ENCODE peak calls at places on chromosomes 16 and 17, in six cellular contexts. X, N, W, G, C and T are unnamed samples.

GRCh38 chr17:82943339-82943738 is 103.5 kb upstream of the ZNF750 start:
- DNase-seq in C (no peak), X (no peak), W (peak; percentile 31), N (no peak), G (no peak), T (no peak)

GRCh38 chr16:17359778-17360177 is 111.0 kb downstream of the XYLT1 start:
- DNase-seq in C (no peak), G (no peak), N (no peak), X (peak; percentile 9), W (no peak), T (no peak)

GRCh38 chr16:8569650-8570338 is 20.5 kb downstream of the TMEM114 start:
- DNase-seq in C (no peak), W (no peak), N (no peak), X (no peak), G (no peak), T (no peak)

GRCh38 chr17:71110326-71110725 is 941.0 kb downstream of the KCNJ2 start:
- DNase-seq in C (no peak), X (no peak), G (no peak), N (no peak), W (no peak), T (no peak)

GRCh38 chr16:51994597-51994996 is 552.3 kb downstream of the TOX3 start:
- DNase-seq in G (no peak), X (no peak), N (no peak), W (no peak), C (no peak), T (peak; percentile 51)

GRCh38 chr17:7857724-7858486 is at the start of gene CYB5D1:
- DNase-seq in X (peak; percentile 95), W (peak; percentile 85), C (peak; percentile 97), G (peak; percentile 80), N (peak; percentile 95), T (peak; percentile 83)

GRCh38 chr16:72992142-72992601 is 55.8 kb downstream of the ZFHX3 start:
- DNase-seq in X (no peak), N (no peak), G (peak; percentile 37), C (peak; percentile 55), W (no peak), T (no peak)

GRCh38 chr16:66484453-66485213 is 57.5 kb downstream of the BEAN1 start:
- DNase-seq in C (peak; percentile 61), G (no peak), X (no peak), N (no peak), W (peak; percentile 60), T (peak; percentile 31)

GRCh38 chr17:77129568-77130301 is 11.0 kb upstream of the SEC14L1 start:
- DNase-seq in W (no peak), X (peak; percentile 69), C (no peak), G (no peak), N (no peak), T (no peak)

GRCh38 chr16:65180986-65181710 is 59.3 kb upstream of the CDH11 start:
- DNase-seq in C (no peak), G (no peak), N (peak; percentile 34), W (no peak), X (peak; percentile 19), T (no peak)
- TF ChIP-seq CTCF in C (no peak), G (no peak), N (peak; percentile 26), W (no peak), X (no peak), T (no peak)

GRCh38 chr16:49458656-49459445 is 85.2 kb downstream of the C16orf78 start:
- DNase-seq in C (peak; percentile 35), X (no peak), G (no peak), N (no peak), W (peak; percentile 29), T (peak; percentile 21)
- TF ChIP-seq CTCF in C (no peak), X (no peak), G (no peak), N (no peak), W (no peak), T (no peak)

GRCh38 chr17:48831549-48831883 is 681 bp downstream of the CALCOCO2 start:
- DNase-seq in W (no peak), N (no peak), C (no peak), G (no peak), X (no peak), T (no peak)

GRCh38 chr17:48832491-48832890 is 1.7 kb downstream of the CALCOCO2 start:
- DNase-seq in G (no peak), C (no peak), W (no peak), N (no peak), X (no peak), T (no peak)

GRCh38 chr17:48835971-48836370 is 5.1 kb downstream of the CALCOCO2 start:
- DNase-seq in W (no peak), C (no peak), X (no peak), N (no peak), G (no peak), T (no peak)

GRCh38 chr17:48834973-48835372 is 4.1 kb downstream of the CALCOCO2 start:
- DNase-seq in G (no peak), X (no peak), W (no peak), C (no peak), N (no peak), T (no peak)

GRCh38 chr17:48830840-48831548 is at the start of gene CALCOCO2:
- DNase-seq in C (peak; percentile 98), X (peak; percentile 93), W (peak; percentile 86), N (peak; percentile 94), G (peak; percentile 70), T (peak; percentile 89)
- TF ChIP-seq CTCF in C (no peak), X (no peak), W (no peak), N (no peak), G (peak; percentile 11), T (no peak)

GRCh38 chr17:2337152-2337810 is at the start of gene SGSM2:
- DNase-seq in W (no peak), N (peak; percentile 60), X (peak; percentile 69), G (peak; percentile 67), C (peak; percentile 82), T (peak; percentile 65)

GRCh38 chr17:2331303-2331702 is 5.0 kb downstream of the TSR1 start:
- DNase-seq in G (no peak), W (no peak), N (no peak), X (no peak), C (no peak), T (no peak)

GRCh38 chr17:2335726-2336214 is 487 bp downstream of the TSR1 start:
- DNase-seq in C (no peak), G (no peak), N (no peak), X (no peak), W (no peak), T (no peak)

GRCh38 chr17:2337811-2338657 is 733 bp downstream of the SGSM2 start:
- DNase-seq in X (peak; percentile 66), W (no peak), C (peak; percentile 83), N (peak; percentile 59), G (peak; percentile 37), T (peak; percentile 45)

GRCh38 chr17:2336215-2337151 is at the start of gene TSR1:
- DNase-seq in N (peak; percentile 93), W (peak; percentile 93), C (peak; percentile 92), G (peak; percentile 83), X (peak; percentile 92), T (peak; percentile 86)
- TF ChIP-seq CTCF in N (peak; percentile 38), W (peak; percentile 23), C (no peak), G (no peak), X (no peak), T (no peak)

GRCh38 chr16:70529051-70529777 is 5.6 kb downstream of the SF3B3 start:
- DNase-seq in X (peak; percentile 70), C (no peak), W (no peak), N (peak; percentile 76), G (no peak), T (no peak)
- TF ChIP-seq CTCF in X (peak; percentile 49), C (peak; percentile 37), W (peak; percentile 78), N (peak; percentile 54), G (peak; percentile 70), T (peak; percentile 61)

DNA sequence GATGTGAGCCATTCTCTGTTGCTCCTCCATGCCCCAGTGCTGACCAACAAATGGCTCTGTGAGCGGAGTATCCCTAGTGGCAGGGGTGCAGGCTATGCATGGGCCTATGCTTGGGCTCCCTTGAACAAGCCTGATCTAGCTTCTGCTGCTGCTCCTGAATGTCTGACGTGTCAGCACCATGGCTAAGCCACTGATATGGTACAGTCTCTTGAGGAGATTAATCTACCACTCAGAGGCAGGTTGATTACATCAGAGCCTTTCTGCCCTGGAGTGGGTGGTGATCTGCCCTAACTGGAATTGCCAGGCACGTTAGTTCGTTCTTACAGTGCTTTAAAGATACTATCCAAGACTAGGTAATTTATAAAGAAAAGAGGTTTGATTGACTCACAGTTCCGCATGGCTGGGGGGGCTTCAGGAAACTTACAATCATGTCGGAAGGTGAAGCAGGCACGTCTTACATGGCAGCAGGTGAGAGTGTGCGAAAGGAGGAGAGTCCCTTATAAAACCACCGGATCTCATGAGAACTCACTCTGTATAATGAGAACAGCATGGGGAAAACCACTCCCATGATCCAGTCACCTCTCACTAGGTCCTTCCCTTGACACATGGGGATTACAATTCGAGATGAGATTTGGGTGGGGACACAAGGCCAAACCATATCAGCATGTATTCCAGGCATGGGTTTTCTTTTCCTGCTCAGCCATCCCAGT is 41.5 kb upstream of the B4GALNT2 start:
- DNase-seq in W (no peak), G (no peak), X (no peak), N (no peak), C (no peak), T (no peak)
- TF ChIP-seq CTCF in W (no peak), G (no peak), X (no peak), N (no peak), C (no peak), T (no peak)

DNA sequence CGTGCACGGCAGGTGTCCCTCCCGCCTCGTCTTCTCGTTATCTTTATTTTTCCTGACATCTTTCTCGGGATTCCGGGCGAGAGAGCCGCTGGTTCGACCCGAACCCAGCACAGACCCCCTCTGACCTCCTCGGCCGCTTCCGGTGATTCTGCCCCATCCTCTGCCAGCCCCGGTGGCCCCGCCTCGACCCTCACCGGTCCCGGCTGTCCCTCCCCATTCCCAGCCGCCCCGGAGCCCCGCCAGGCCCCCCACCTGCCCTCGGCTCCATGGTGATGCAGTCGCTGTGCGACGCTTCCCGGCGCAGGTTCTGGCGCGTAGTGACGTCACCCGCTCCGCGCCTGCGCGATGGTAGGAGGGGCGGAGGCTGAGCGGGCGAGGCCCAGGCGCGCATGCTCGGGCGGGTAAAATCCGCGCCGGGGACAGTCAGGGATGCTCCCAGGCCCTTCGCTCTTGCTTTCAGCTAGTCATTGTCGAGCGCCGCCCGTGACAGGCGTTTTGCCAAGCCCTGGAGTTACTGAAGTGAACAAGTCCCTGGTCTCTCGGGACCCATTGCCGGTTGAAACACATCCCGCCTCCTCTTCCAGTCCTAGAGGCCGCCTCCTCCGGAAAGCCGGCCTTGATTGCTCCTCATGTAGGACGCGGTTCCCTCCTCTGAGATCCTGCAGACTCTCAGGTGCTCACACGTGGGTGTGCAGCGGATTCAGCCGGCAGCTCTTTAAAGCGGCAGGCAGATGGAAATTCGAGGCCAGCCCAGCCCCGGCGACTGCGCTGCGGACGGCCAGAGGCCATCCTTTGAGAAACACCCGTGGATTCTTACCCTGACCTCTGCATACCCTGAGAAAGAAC is at the start of gene MTHFSD:
- DNase-seq in W (peak; percentile 93), X (peak; percentile 93), C (peak; percentile 96), G (peak; percentile 69), N (peak; percentile 94), T (peak; percentile 84)
- TF ChIP-seq CTCF in W (no peak), X (no peak), C (no peak), G (no peak), N (no peak), T (no peak)

GRCh38 chr17:57485566-57485865 is 229.2 kb downstream of the MSI2 start:
- DNase-seq in X (no peak), W (no peak), G (no peak), C (no peak), N (no peak), T (no peak)
- TF ChIP-seq CTCF in X (no peak), W (no peak), G (no peak), C (no peak), N (no peak), T (no peak)

GRCh38 chr17:81412490-81413093 is 17.3 kb downstream of the BAHCC1 start:
- DNase-seq in G (no peak), N (peak; percentile 41), X (peak; percentile 66), W (no peak), C (no peak), T (no peak)
- TF ChIP-seq CTCF in G (no peak), N (no peak), X (no peak), W (no peak), C (no peak), T (no peak)